ENCODE peak calls at places on chromosomes 2 and 18, in four cellular contexts. One of them, this sample, is unnamed.
A peak's percentile ranks its signal among the peaks of the same experiment; 100 is the strongest.

GRCh38 chr18:49094979-49095632 is 144.3 kb upstream of the SMAD7 start:
- DNase-seq in K562: no peak
- DNase-seq in HepG2: no peak
- DNase-seq in HCT116: no peak
- DNase-seq in this sample: no peak

GRCh38 chr18:72848534-72849237 is 19.1 kb downstream of the NETO1 start:
- DNase-seq in HCT116: no peak
- DNase-seq in K562: no peak
- DNase-seq in HepG2: no peak
- DNase-seq in this sample: no peak

GRCh38 chr2:152740743-152741328 is 22.4 kb downstream of the ARL6IP6 start:
- DNase-seq in HCT116: peak; percentile 49
- DNase-seq in HepG2: peak; percentile 71
- DNase-seq in K562: peak; percentile 61
- DNase-seq in this sample: peak; percentile 42

GRCh38 chr2:3572620-3573019 is 2.4 kb upstream of the RPS7 start:
- DNase-seq in HCT116: no peak
- DNase-seq in HepG2: no peak
- DNase-seq in K562: no peak
- DNase-seq in this sample: no peak

GRCh38 chr2:191957996-191958860 is 111.3 kb upstream of the CAVIN2 start:
- DNase-seq in K562: no peak
- DNase-seq in HepG2: no peak
- DNase-seq in HCT116: no peak
- DNase-seq in this sample: no peak

GRCh38 chr2:201973316-201973715 is 60.3 kb upstream of the FZD7 start:
- DNase-seq in K562: no peak
- DNase-seq in HCT116: no peak
- DNase-seq in HepG2: no peak
- DNase-seq in this sample: no peak

GRCh38 chr2:85830645-85831044 is 58.1 kb downstream of the ST3GAL5 start:
- DNase-seq in K562: no peak
- DNase-seq in HCT116: no peak
- DNase-seq in HepG2: no peak
- DNase-seq in this sample: no peak

GRCh38 chr18:75959150-75959549 is 531.6 kb upstream of the SMIM21 start:
- DNase-seq in K562: no peak
- DNase-seq in HCT116: no peak
- DNase-seq in HepG2: no peak
- DNase-seq in this sample: no peak

GRCh38 chr2:148132400-148132799 is 111.5 kb downstream of the MBD5 start:
- DNase-seq in K562: no peak
- DNase-seq in HepG2: no peak
- DNase-seq in HCT116: no peak
- DNase-seq in this sample: no peak

GRCh38 chr2:86487062-86487461 is 45.9 kb downstream of the KDM3A start:
- DNase-seq in HCT116: no peak
- DNase-seq in K562: no peak
- DNase-seq in HepG2: no peak
- DNase-seq in this sample: no peak

GRCh38 chr18:49016648-49017539 is 66.1 kb upstream of the SMAD7 start:
- DNase-seq in HCT116: peak; percentile 60
- DNase-seq in HepG2: peak; percentile 78
- DNase-seq in K562: peak; percentile 37
- DNase-seq in this sample: no peak

GRCh38 chr2:203804766-203805484 is 62.6 kb upstream of the CTLA4 start:
- DNase-seq in K562: no peak
- DNase-seq in HepG2: no peak
- DNase-seq in HCT116: no peak
- DNase-seq in this sample: no peak

GRCh38 chr2:203803046-203803429 is 64.5 kb upstream of the CTLA4 start:
- DNase-seq in HCT116: no peak
- DNase-seq in K562: no peak
- DNase-seq in HepG2: no peak
- DNase-seq in this sample: no peak

GRCh38 chr2:203802277-203803045 is 65.1 kb upstream of the CTLA4 start:
- DNase-seq in HepG2: no peak
- DNase-seq in HCT116: no peak
- DNase-seq in K562: no peak
- DNase-seq in this sample: no peak

GRCh38 chr2:203805485-203805838 is 62.1 kb upstream of the CTLA4 start:
- DNase-seq in HepG2: no peak
- DNase-seq in HCT116: no peak
- DNase-seq in K562: no peak
- DNase-seq in this sample: no peak

GRCh38 chr2:203804070-203804469 is 63.5 kb upstream of the CTLA4 start:
- DNase-seq in HepG2: no peak
- DNase-seq in HCT116: no peak
- DNase-seq in K562: no peak
- DNase-seq in this sample: no peak
- H3K4me1 ChIP-seq in HepG2: no peaks in the 10 kb centered on the region
- H3K4me1 ChIP-seq in HCT116: peaks cover under 1% of the 10 kb centered on the region
- H3K4me1 ChIP-seq in K562: no peaks in the 10 kb centered on the region
- H3K4me1 ChIP-seq in this sample: no peaks in the 10 kb centered on the region

GRCh38 chr2:23235292-23235691 is 149.7 kb upstream of the KLHL29 start:
- DNase-seq in HCT116: no peak
- DNase-seq in HepG2: no peak
- DNase-seq in K562: no peak
- DNase-seq in this sample: no peak
- TF ChIP-seq TCF7L2 in HCT116: no peak
- TF ChIP-seq TCF7L2 in HepG2: no peak
- TF ChIP-seq TCF7L2 in K562: no peak
- TF ChIP-seq TCF7L2 in this sample: no peak

DNA sequence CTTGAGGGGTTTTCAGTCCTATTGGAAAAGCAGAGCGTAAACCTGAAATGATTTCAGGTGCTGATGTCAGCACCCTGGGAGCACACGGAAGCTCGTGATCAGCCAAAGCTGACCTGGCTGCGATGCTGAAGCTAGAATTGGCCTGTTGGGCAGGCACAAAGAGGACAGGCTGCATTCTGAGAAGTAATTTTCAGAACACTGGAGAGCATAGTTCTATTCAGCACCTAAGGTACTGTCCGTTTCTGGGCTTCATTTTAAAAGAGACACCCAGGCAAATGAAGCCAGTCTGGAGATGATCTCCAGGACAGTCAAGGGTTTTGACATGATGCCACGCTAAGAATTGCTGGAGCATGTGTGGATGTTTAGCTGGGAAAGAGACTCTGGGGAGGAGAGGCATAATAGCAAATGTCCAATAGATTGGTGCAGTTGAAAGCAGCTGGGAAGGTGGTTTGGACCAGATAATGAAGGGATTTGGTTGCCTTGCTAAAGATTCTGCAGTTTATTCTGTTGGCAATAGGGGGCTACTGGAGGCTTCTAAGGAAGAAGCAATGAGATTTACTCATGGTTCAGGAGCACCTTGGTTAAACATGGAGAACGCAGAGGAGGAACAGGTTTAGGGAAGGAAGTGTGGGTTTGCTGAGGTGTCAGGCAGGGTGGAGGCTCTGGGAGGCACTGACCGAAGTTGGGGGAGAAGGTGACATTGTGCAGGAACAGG is 86.6 kb downstream of the ACOXL start:
- DNase-seq in HepG2: no peak
- DNase-seq in K562: no peak
- DNase-seq in HCT116: no peak
- DNase-seq in this sample: no peak
- H3K27ac ChIP-seq in HepG2: no peak overlapping the region
- H3K27ac ChIP-seq in K562: no peak overlapping the region
- H3K27ac ChIP-seq in HCT116: no peak overlapping the region
- H3K27ac ChIP-seq in this sample: no peak overlapping the region

GRCh38 chr2:200419325-200419724 is 90.5 kb downstream of the KCTD18 start:
- DNase-seq in HCT116: no peak
- DNase-seq in HepG2: no peak
- DNase-seq in K562: no peak
- DNase-seq in this sample: no peak

GRCh38 chr2:200423552-200423951 is 86.3 kb downstream of the KCTD18 start:
- DNase-seq in K562: no peak
- DNase-seq in HCT116: no peak
- DNase-seq in HepG2: no peak
- DNase-seq in this sample: no peak

GRCh38 chr2:200422071-200422470 is 87.8 kb downstream of the KCTD18 start:
- DNase-seq in K562: no peak
- DNase-seq in HepG2: no peak
- DNase-seq in HCT116: no peak
- DNase-seq in this sample: no peak

GRCh38 chr2:200422532-200423262 is 87.2 kb downstream of the KCTD18 start:
- DNase-seq in HCT116: no peak
- DNase-seq in HepG2: no peak
- DNase-seq in K562: no peak
- DNase-seq in this sample: no peak

GRCh38 chr2:200421270-200421669 is 88.6 kb downstream of the KCTD18 start:
- DNase-seq in HCT116: no peak
- DNase-seq in K562: no peak
- DNase-seq in HepG2: no peak
- DNase-seq in this sample: no peak
- H3K4me1 ChIP-seq in HCT116: no peaks in the 10 kb centered on the region
- H3K4me1 ChIP-seq in K562: peaks cover 4% of the 10 kb centered on the region
- H3K4me1 ChIP-seq in HepG2: no peaks in the 10 kb centered on the region
- H3K4me1 ChIP-seq in this sample: peaks cover 27% of the 10 kb centered on the region

GRCh38 chr2:212721026-212721451 is 182.4 kb upstream of the ERBB4 start:
- DNase-seq in HCT116: no peak
- DNase-seq in HepG2: no peak
- DNase-seq in K562: no peak
- DNase-seq in this sample: no peak
- TF ChIP-seq TCF7L2 in HCT116: no peak
- TF ChIP-seq TCF7L2 in HepG2: no peak
- TF ChIP-seq TCF7L2 in K562: no peak
- TF ChIP-seq TCF7L2 in this sample: no peak

GRCh38 chr2:171230176-171230575 is 69.5 kb upstream of the TLK1 start:
- DNase-seq in K562: no peak
- DNase-seq in HepG2: no peak
- DNase-seq in HCT116: no peak
- DNase-seq in this sample: no peak

GRCh38 chr2:171237754-171238505 is 77.2 kb upstream of the TLK1 start:
- DNase-seq in HepG2: no peak
- DNase-seq in K562: no peak
- DNase-seq in HCT116: no peak
- DNase-seq in this sample: no peak

DNA sequence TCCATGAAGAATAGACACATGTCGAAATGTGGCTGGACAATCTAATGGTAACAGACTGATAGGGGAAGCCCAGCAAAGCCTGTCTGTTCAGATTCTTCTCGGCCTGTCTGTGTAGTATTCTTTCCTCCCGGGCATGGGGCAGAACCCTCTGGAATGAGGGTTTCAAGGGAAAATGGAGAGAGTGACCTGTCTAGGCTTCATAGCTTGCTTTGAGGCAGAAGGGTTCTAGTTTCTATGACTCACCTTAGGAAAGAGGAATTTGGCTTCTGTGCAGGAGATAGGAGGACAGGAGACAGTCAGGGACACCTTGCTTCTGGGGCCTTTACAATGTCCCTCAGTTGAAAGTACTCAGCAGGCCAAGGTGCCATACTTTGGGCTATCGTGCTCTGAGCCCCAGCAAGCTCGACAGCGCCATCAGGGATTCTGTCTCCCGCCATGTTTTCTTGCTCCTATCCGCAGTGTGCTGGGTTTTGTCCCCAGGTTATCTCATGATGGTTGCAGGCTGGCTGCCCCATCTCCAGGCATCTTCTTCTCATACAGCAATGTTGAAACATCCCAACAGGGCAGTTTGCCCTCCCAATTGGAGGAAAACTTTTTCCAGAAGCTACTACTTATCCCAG is 74.7 kb upstream of the TLK1 start:
- DNase-seq in HCT116: no peak
- DNase-seq in K562: no peak
- DNase-seq in HepG2: no peak
- DNase-seq in this sample: no peak
- H3K27ac ChIP-seq in HCT116: no peak overlapping the region
- H3K27ac ChIP-seq in K562: no peak overlapping the region
- H3K27ac ChIP-seq in HepG2: no peak overlapping the region
- H3K27ac ChIP-seq in this sample: no peak overlapping the region

GRCh38 chr2:10392548-10392947 is 55.6 kb downstream of the ODC1 start:
- DNase-seq in K562: no peak
- DNase-seq in HCT116: no peak
- DNase-seq in HepG2: peak; percentile 63
- DNase-seq in this sample: no peak
- H3K4me1 ChIP-seq in K562: peaks cover 33% of the 10 kb centered on the region
- H3K4me1 ChIP-seq in HCT116: peaks cover 26% of the 10 kb centered on the region
- H3K4me1 ChIP-seq in HepG2: peaks cover 23% of the 10 kb centered on the region
- H3K4me1 ChIP-seq in this sample: peaks cover 78% of the 10 kb centered on the region

DNA sequence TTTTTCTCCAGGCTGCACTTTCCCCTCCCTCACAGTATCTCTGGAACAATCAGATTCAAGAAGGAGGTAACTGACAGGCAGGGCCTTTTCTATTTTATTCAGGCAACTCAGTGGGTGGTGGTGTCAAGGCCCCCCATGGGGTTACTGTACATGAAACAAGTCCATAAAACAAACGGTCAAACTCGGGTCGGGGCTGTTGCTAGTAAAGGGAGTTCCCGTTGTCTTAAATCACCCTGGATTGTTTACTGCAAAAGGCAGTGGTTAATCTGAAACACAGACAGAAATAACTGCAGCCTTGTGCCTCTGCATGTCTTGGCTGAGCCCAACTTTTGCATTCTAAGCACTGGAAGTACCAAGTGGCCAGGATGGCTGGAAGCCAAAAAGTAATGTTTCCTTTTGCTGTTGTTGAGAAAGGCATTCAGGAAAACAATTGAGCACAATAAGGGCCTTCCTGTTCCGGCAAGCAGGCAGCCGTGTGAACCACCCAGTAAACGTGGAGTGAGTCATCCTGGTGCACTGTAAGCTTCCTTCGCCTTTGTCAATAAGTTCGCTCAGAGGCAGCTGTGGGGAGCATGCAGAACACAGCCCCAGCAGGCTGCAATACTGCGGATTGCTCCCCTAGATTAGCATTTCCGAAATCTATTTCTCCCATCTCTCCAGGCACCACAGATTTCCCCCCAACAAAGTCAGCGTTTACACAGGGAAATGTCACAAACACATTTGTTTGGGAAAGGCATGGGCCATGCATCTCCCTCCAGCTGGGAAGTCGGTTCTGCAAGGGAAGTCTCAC is 149.6 kb downstream of the IRS1 start:
- DNase-seq in K562: no peak
- DNase-seq in HCT116: peak; percentile 97
- DNase-seq in HepG2: peak; percentile 90
- DNase-seq in this sample: peak; percentile 72
- TF ChIP-seq TCF7L2 in K562: no peak
- TF ChIP-seq TCF7L2 in HCT116: peak; percentile 94
- TF ChIP-seq TCF7L2 in HepG2: no peak
- TF ChIP-seq TCF7L2 in this sample: no peak

DNA sequence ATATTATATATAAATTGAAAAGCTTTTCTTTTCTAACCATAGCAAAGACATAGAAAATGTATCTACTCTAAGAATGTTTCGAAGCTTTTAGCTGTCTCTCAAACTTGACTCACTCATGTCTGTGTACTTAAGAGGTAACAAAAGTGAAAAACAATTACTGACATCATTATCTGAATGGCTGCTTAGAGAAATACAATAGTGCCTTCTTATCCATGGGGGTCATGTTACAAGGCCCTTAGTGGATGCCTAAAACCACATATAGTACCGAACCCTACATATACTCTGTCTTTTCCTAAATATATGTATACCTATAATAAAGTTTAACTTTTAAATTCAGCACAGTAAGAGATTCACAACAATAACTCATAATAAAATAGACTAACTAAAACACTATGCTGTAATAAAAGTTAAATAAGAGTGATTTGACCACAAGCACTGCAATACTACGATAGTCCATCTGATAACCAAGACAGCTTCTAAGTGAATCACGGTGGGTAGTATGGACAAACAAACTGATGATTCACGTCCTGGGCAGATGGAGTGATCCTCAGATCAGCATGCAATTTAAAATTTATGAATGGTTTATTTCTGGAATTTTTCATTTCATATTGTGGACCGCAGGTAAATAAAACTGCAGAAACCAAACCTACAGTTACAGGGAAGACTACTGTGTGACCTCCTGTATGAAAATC is 246.2 kb downstream of the XIRP2 start:
- DNase-seq in K562: no peak
- DNase-seq in HepG2: peak; percentile 12
- DNase-seq in HCT116: no peak
- DNase-seq in this sample: peak; percentile 61
- H3K27ac ChIP-seq in K562: no peak overlapping the region
- H3K27ac ChIP-seq in HepG2: no peak overlapping the region
- H3K27ac ChIP-seq in HCT116: no peak overlapping the region
- H3K27ac ChIP-seq in this sample: no peak overlapping the region

This sample was measured in Panc1.